ENCODE peak calls at places on chromosomes 5 and 9, in eight cellular contexts. One of them, this sample, is unnamed.

GRCh38 chr5:61407706-61408105 is 75.6 kb downstream of the ZSWIM6 start:
- DNase-seq in aorta: no peak
- DNase-seq in Peyer's patch: no peak
- DNase-seq in RWPE1: no peak
- DNase-seq in GM23248: no peak
- DNase-seq in left ventricle myocardium inferior: no peak
- DNase-seq in CD4-positive, alpha-beta memory T cell: no peak
- DNase-seq in gastrocnemius medialis: no peak
- DNase-seq in this sample: no peak

GRCh38 chr9:23779220-23779619 is 46.8 kb downstream of the ELAVL2 start:
- DNase-seq in aorta: no peak
- DNase-seq in Peyer's patch: no peak
- DNase-seq in RWPE1: no peak
- DNase-seq in GM23248: no peak
- DNase-seq in left ventricle myocardium inferior: no peak
- DNase-seq in CD4-positive, alpha-beta memory T cell: no peak
- DNase-seq in gastrocnemius medialis: no peak
- DNase-seq in this sample: no peak

GRCh38 chr5:167229751-167230150 is 1061.7 kb upstream of the WWC1 start:
- DNase-seq in aorta: no peak
- DNase-seq in Peyer's patch: no peak
- DNase-seq in RWPE1: no peak
- DNase-seq in GM23248: no peak
- DNase-seq in left ventricle myocardium inferior: no peak
- DNase-seq in CD4-positive, alpha-beta memory T cell: no peak
- DNase-seq in gastrocnemius medialis: no peak
- DNase-seq in this sample: no peak

GRCh38 chr5:142145106-142145900 is 36.7 kb downstream of the NDFIP1 start:
- DNase-seq in aorta: peak; percentile 66
- DNase-seq in Peyer's patch: peak; percentile 88
- DNase-seq in RWPE1: peak; percentile 67
- DNase-seq in GM23248: peak; percentile 80
- DNase-seq in left ventricle myocardium inferior: no peak
- DNase-seq in CD4-positive, alpha-beta memory T cell: peak; percentile 64
- DNase-seq in gastrocnemius medialis: peak; percentile 54
- DNase-seq in this sample: peak; percentile 43

GRCh38 chr5:9903806-9904205 is 273.7 kb upstream of the TAS2R1 start:
- DNase-seq in aorta: peak; percentile 50
- DNase-seq in Peyer's patch: no peak
- DNase-seq in RWPE1: no peak
- DNase-seq in GM23248: peak; percentile 37
- DNase-seq in left ventricle myocardium inferior: no peak
- DNase-seq in CD4-positive, alpha-beta memory T cell: no peak
- DNase-seq in gastrocnemius medialis: no peak
- DNase-seq in this sample: no peak

GRCh38 chr9:106035810-106036209 is 341.5 kb downstream of the TMEM38B start:
- DNase-seq in aorta: no peak
- DNase-seq in Peyer's patch: no peak
- DNase-seq in RWPE1: no peak
- DNase-seq in GM23248: no peak
- DNase-seq in left ventricle myocardium inferior: no peak
- DNase-seq in CD4-positive, alpha-beta memory T cell: no peak
- DNase-seq in gastrocnemius medialis: no peak
- DNase-seq in this sample: no peak

GRCh38 chr5:135364416-135365262 is 34.4 kb downstream of the MACROH2A1 start:
- DNase-seq in aorta: no peak
- DNase-seq in Peyer's patch: no peak
- DNase-seq in RWPE1: no peak
- DNase-seq in GM23248: no peak
- DNase-seq in left ventricle myocardium inferior: no peak
- DNase-seq in CD4-positive, alpha-beta memory T cell: no peak
- DNase-seq in gastrocnemius medialis: no peak
- DNase-seq in this sample: no peak

GRCh38 chr9:33232866-33233265 is 7.1 kb upstream of the SPINK4 start:
- DNase-seq in aorta: no peak
- DNase-seq in Peyer's patch: no peak
- DNase-seq in RWPE1: no peak
- DNase-seq in GM23248: no peak
- DNase-seq in left ventricle myocardium inferior: no peak
- DNase-seq in CD4-positive, alpha-beta memory T cell: no peak
- DNase-seq in gastrocnemius medialis: no peak
- DNase-seq in this sample: no peak

GRCh38 chr5:72955143-72955767 is 586 bp upstream of the FCHO2 start:
- DNase-seq in aorta: peak; percentile 90
- DNase-seq in Peyer's patch: peak; percentile 82
- DNase-seq in RWPE1: no peak
- DNase-seq in GM23248: no peak
- DNase-seq in left ventricle myocardium inferior: peak; percentile 86
- DNase-seq in CD4-positive, alpha-beta memory T cell: no peak
- DNase-seq in gastrocnemius medialis: no peak
- DNase-seq in this sample: no peak

GRCh38 chr5:72956324-72957140 is 691 bp downstream of the FCHO2 start:
- DNase-seq in aorta: peak; percentile 77
- DNase-seq in Peyer's patch: peak; percentile 71
- DNase-seq in RWPE1: peak; percentile 57
- DNase-seq in GM23248: peak; percentile 77
- DNase-seq in left ventricle myocardium inferior: peak; percentile 64
- DNase-seq in CD4-positive, alpha-beta memory T cell: peak; percentile 27
- DNase-seq in gastrocnemius medialis: peak; percentile 37
- DNase-seq in this sample: no peak

GRCh38 chr5:72955768-72956323 is at the start of gene FCHO2:
- DNase-seq in aorta: peak; percentile 100
- DNase-seq in Peyer's patch: peak; percentile 99
- DNase-seq in RWPE1: peak; percentile 100
- DNase-seq in GM23248: peak; percentile 98
- DNase-seq in left ventricle myocardium inferior: peak; percentile 99
- DNase-seq in CD4-positive, alpha-beta memory T cell: peak; percentile 92
- DNase-seq in gastrocnemius medialis: peak; percentile 96
- DNase-seq in this sample: peak; percentile 78

GRCh38 chr5:72951850-72952468 is 3.9 kb upstream of the FCHO2 start:
- DNase-seq in aorta: no peak
- DNase-seq in Peyer's patch: no peak
- DNase-seq in RWPE1: peak; percentile 93
- DNase-seq in GM23248: peak; percentile 87
- DNase-seq in left ventricle myocardium inferior: no peak
- DNase-seq in CD4-positive, alpha-beta memory T cell: no peak
- DNase-seq in gastrocnemius medialis: no peak
- DNase-seq in this sample: peak; percentile 81

DNA sequence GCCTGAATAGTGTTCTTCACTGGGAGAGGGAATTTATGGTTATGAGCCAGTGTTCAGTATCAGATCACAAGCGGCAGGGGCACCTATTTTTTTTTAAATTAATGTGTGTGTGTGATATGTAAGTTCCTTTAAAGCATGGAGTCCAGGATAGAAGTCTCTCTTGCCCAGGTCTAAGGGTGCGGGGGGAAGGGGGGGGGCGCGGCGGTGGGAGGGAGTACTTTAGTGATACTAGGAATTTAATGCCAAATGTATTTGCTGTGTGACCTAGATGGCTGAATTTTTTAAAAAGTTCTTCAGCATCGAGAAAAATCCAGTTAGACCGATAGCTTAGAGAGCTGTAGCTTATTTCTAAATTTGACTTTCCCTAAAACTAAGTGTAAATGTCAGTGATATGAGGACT is 1.5 kb upstream of the FCHO2 start:
- DNase-seq in aorta: no peak
- DNase-seq in Peyer's patch: no peak
- DNase-seq in RWPE1: no peak
- DNase-seq in GM23248: no peak
- DNase-seq in left ventricle myocardium inferior: no peak
- DNase-seq in CD4-positive, alpha-beta memory T cell: no peak
- DNase-seq in gastrocnemius medialis: no peak
- DNase-seq in this sample: no peak
- H3K27ac ChIP-seq in aorta: peak overlapping the region; percentile 63
- H3K27ac ChIP-seq in Peyer's patch: no peak overlapping the region
- H3K27ac ChIP-seq in RWPE1: no peak overlapping the region
- H3K27ac ChIP-seq in GM23248: peak overlapping the region; percentile 98
- H3K27ac ChIP-seq in left ventricle myocardium inferior: peak overlapping the region; percentile 99
- H3K27ac ChIP-seq in CD4-positive, alpha-beta memory T cell: no peak overlapping the region
- H3K27ac ChIP-seq in gastrocnemius medialis: peak overlapping the region; percentile 96
- H3K27ac ChIP-seq in this sample: peak overlapping the region; percentile 93

GRCh38 chr5:171092194-171092593 is 216.9 kb upstream of the TLX3 start:
- DNase-seq in aorta: no peak
- DNase-seq in Peyer's patch: no peak
- DNase-seq in RWPE1: peak; percentile 69
- DNase-seq in GM23248: peak; percentile 37
- DNase-seq in left ventricle myocardium inferior: no peak
- DNase-seq in CD4-positive, alpha-beta memory T cell: no peak
- DNase-seq in gastrocnemius medialis: no peak
- DNase-seq in this sample: no peak

GRCh38 chr5:171094356-171094755 is 214.7 kb upstream of the TLX3 start:
- DNase-seq in aorta: no peak
- DNase-seq in Peyer's patch: no peak
- DNase-seq in RWPE1: no peak
- DNase-seq in GM23248: no peak
- DNase-seq in left ventricle myocardium inferior: no peak
- DNase-seq in CD4-positive, alpha-beta memory T cell: no peak
- DNase-seq in gastrocnemius medialis: no peak
- DNase-seq in this sample: no peak

DNA sequence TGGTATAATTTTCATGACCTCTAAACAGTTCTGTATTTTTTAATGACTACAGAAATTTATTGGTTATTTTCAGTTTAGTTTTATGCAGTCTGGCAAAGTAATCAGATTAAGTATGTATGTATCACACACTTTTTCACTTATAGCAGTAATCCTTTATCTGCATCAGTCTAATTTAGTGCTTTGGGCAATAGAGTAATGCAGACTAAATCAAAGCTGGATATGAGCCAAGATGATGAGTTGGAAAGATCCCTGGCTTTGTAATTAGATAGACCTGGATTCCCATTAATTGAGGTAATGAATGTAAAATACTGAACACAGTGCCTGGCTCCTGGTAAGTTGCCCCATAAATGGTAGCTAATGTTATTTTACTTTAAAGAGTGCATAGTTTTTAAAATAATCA is 215.4 kb upstream of the TLX3 start:
- DNase-seq in aorta: no peak
- DNase-seq in Peyer's patch: no peak
- DNase-seq in RWPE1: peak; percentile 4
- DNase-seq in GM23248: peak; percentile 1
- DNase-seq in left ventricle myocardium inferior: no peak
- DNase-seq in CD4-positive, alpha-beta memory T cell: no peak
- DNase-seq in gastrocnemius medialis: no peak
- DNase-seq in this sample: no peak
- H3K27ac ChIP-seq in aorta: no peak overlapping the region
- H3K27ac ChIP-seq in Peyer's patch: no peak overlapping the region
- H3K27ac ChIP-seq in RWPE1: no peak overlapping the region
- H3K27ac ChIP-seq in GM23248: no peak overlapping the region
- H3K27ac ChIP-seq in left ventricle myocardium inferior: no peak overlapping the region
- H3K27ac ChIP-seq in CD4-positive, alpha-beta memory T cell: no peak overlapping the region
- H3K27ac ChIP-seq in gastrocnemius medialis: no peak overlapping the region
- H3K27ac ChIP-seq in this sample: no peak overlapping the region

GRCh38 chr5:88683506-88684135 is 199.4 kb downstream of the MEF2C start:
- DNase-seq in aorta: peak; percentile 38
- DNase-seq in Peyer's patch: no peak
- DNase-seq in RWPE1: no peak
- DNase-seq in GM23248: peak; percentile 28
- DNase-seq in left ventricle myocardium inferior: no peak
- DNase-seq in CD4-positive, alpha-beta memory T cell: no peak
- DNase-seq in gastrocnemius medialis: no peak
- DNase-seq in this sample: no peak

GRCh38 chr5:88679638-88680037 is 203.3 kb downstream of the MEF2C start:
- DNase-seq in aorta: no peak
- DNase-seq in Peyer's patch: no peak
- DNase-seq in RWPE1: no peak
- DNase-seq in GM23248: no peak
- DNase-seq in left ventricle myocardium inferior: no peak
- DNase-seq in CD4-positive, alpha-beta memory T cell: no peak
- DNase-seq in gastrocnemius medialis: no peak
- DNase-seq in this sample: no peak

GRCh38 chr5:88682797-88683496 is 200.0 kb downstream of the MEF2C start:
- DNase-seq in aorta: no peak
- DNase-seq in Peyer's patch: no peak
- DNase-seq in RWPE1: no peak
- DNase-seq in GM23248: no peak
- DNase-seq in left ventricle myocardium inferior: no peak
- DNase-seq in CD4-positive, alpha-beta memory T cell: no peak
- DNase-seq in gastrocnemius medialis: no peak
- DNase-seq in this sample: no peak

GRCh38 chr5:88680253-88681132 is 202.5 kb downstream of the MEF2C start:
- DNase-seq in aorta: peak; percentile 72
- DNase-seq in Peyer's patch: peak; percentile 80
- DNase-seq in RWPE1: peak; percentile 77
- DNase-seq in GM23248: peak; percentile 74
- DNase-seq in left ventricle myocardium inferior: peak; percentile 66
- DNase-seq in CD4-positive, alpha-beta memory T cell: peak; percentile 71
- DNase-seq in gastrocnemius medialis: peak; percentile 40
- DNase-seq in this sample: no peak

DNA sequence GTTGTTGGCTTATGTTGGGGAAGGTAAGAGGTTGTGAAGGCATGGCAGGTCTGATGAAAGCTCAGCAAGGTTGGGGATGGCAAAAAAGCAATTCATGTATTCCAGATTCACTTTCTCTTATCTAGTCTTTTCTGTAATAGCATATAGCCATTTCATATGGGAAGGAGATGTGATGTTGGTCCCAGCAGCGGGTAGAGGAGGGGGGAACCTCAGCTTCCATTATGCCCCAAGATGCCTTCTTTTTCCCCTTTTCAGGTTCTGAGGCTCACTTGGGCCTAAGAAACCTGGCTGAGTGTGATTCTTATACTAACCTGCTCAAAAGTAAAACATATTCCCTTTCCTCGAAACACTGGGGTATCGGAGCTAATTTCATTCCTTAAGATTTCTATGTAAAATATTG is 201.6 kb downstream of the MEF2C start:
- DNase-seq in aorta: no peak
- DNase-seq in Peyer's patch: no peak
- DNase-seq in RWPE1: no peak
- DNase-seq in GM23248: no peak
- DNase-seq in left ventricle myocardium inferior: no peak
- DNase-seq in CD4-positive, alpha-beta memory T cell: no peak
- DNase-seq in gastrocnemius medialis: no peak
- DNase-seq in this sample: no peak
- H3K27ac ChIP-seq in aorta: no peak overlapping the region
- H3K27ac ChIP-seq in Peyer's patch: no peak overlapping the region
- H3K27ac ChIP-seq in RWPE1: no peak overlapping the region
- H3K27ac ChIP-seq in GM23248: no peak overlapping the region
- H3K27ac ChIP-seq in left ventricle myocardium inferior: no peak overlapping the region
- H3K27ac ChIP-seq in CD4-positive, alpha-beta memory T cell: no peak overlapping the region
- H3K27ac ChIP-seq in gastrocnemius medialis: no peak overlapping the region
- H3K27ac ChIP-seq in this sample: no peak overlapping the region

DNA sequence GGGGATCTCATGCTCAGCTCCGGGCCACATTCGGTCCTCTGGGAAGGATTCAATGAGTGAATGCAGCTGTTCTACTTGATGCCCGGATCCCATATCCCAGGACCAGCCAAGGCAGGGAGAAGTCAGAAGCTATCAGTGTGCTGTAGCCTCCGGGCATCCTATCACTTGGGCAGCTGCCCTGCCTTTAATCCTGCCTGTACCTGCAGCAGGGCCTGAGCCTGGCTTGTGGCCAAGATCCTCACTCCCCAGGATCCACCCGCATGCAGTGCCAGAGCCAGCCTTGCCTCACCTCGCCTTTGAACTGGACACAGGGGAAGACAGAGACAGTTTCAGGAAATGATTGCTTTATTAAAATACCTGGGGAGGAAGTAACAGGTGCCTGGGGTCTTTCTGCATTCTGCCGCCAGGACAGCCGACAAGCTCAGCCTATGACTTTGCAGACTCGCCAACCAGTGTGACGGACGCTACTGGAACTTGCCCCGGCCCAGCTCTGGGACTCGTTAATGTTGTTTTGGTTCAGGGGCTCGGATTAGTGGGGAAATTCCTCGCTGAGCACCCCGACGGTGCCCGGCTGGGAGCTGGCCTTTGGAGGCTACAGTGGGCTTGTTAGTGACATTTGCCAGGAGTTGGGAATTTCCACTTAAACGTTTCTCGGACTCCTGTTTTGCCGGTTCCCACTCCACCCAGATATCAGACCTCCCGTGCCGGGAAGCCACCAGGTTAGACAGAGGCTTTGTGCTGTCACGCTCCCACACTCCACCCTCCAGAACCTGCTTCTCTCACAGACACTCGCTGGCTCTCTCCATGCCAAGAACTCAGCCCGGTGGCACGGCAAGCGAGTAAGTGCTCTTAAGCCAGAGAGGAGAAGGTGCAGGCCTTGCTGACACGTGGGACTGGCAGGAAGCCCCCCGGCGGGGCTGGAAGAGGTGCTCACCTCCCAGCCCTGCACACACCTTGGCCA is 721 bp downstream of the PTGES start:
- DNase-seq in aorta: no peak
- DNase-seq in Peyer's patch: peak; percentile 63
- DNase-seq in RWPE1: peak; percentile 98
- DNase-seq in GM23248: peak; percentile 72
- DNase-seq in left ventricle myocardium inferior: peak; percentile 17
- DNase-seq in CD4-positive, alpha-beta memory T cell: no peak
- DNase-seq in gastrocnemius medialis: no peak
- DNase-seq in this sample: no peak
- H3K27ac ChIP-seq in aorta: no peak overlapping the region
- H3K27ac ChIP-seq in Peyer's patch: peak overlapping the region; percentile 63
- H3K27ac ChIP-seq in RWPE1: peak overlapping the region; percentile 81
- H3K27ac ChIP-seq in GM23248: peak overlapping the region; percentile 60
- H3K27ac ChIP-seq in left ventricle myocardium inferior: no peak overlapping the region
- H3K27ac ChIP-seq in CD4-positive, alpha-beta memory T cell: no peak overlapping the region
- H3K27ac ChIP-seq in gastrocnemius medialis: no peak overlapping the region
- H3K27ac ChIP-seq in this sample: no peak overlapping the region